ENCODE peak calls at places on chromosomes 5 and 9, in seven cellular contexts. K, C, V, P, E, X and N are unnamed samples.

GRCh38 chr9:136085815-136086212 is 9.3 kb downstream of the NACC2 start:
- DNase-seq in K (no peak), C (no peak), V (no peak), P (no peak), E (no peak), X (no peak), N (peak; percentile 23)

GRCh38 chr5:140312067-140312790 is 9.3 kb upstream of the PFDN1 start:
- DNase-seq in K (peak; percentile 99), C (peak; percentile 86), V (no peak), P (peak; percentile 82), E (no peak), X (no peak), N (peak; percentile 46)

GRCh38 chr9:16828335-16829281 is 41.9 kb downstream of the BNC2 start:
- DNase-seq in K (peak; percentile 78), C (peak; percentile 77), V (peak; percentile 79), P (peak; percentile 39), E (peak; percentile 58), X (peak; percentile 63), N (peak; percentile 50)

GRCh38 chr9:33623658-33624586 is 99.9 kb downstream of the ANKRD18B start:
- DNase-seq in K (peak; percentile 67), C (peak; percentile 74), V (peak; percentile 76), P (peak; percentile 87), E (peak; percentile 84), X (peak; percentile 87), N (peak; percentile 86)

GRCh38 chr5:112146323-112146848 is 272.7 kb downstream of the EPB41L4A start:
- DNase-seq in K (peak; percentile 93), C (peak; percentile 51), V (no peak), P (no peak), E (no peak), X (no peak), N (no peak)

GRCh38 chr5:180222056-180222455 is 13.0 kb upstream of the RASGEF1C start:
- DNase-seq in K (no peak), C (no peak), V (no peak), P (no peak), E (no peak), X (no peak), N (no peak)

GRCh38 chr5:142151436-142152382 is 43.1 kb downstream of the NDFIP1 start:
- DNase-seq in K (peak; percentile 89), C (peak; percentile 76), V (peak; percentile 64), P (peak; percentile 83), E (no peak), X (peak; percentile 50), N (no peak)

GRCh38 chr9:117411547-117411946 is 3.3 kb downstream of the ASTN2 start:
- DNase-seq in K (peak; percentile 6), C (peak; percentile 37), V (peak; percentile 56), P (peak; percentile 86), E (peak; percentile 86), X (peak; percentile 37), N (peak; percentile 80)

GRCh38 chr9:278651-279050 is 64.0 kb downstream of the DOCK8 start:
- DNase-seq in K (no peak), C (no peak), V (no peak), P (no peak), E (no peak), X (no peak), N (no peak)

GRCh38 chr5:76303917-76304316 is 99.2 kb upstream of the IQGAP2 start:
- DNase-seq in K (no peak), C (no peak), V (no peak), P (peak; percentile 82), E (no peak), X (peak; percentile 97), N (no peak)

GRCh38 chr5:145499483-145499882 is 335.7 kb downstream of the PRELID2 start:
- DNase-seq in K (peak; percentile 39), C (peak; percentile 57), V (no peak), P (peak; percentile 26), E (no peak), X (no peak), N (no peak)

GRCh38 chr5:170813231-170813630 is 29.7 kb downstream of the GABRP start:
- DNase-seq in K (no peak), C (no peak), V (no peak), P (no peak), E (no peak), X (no peak), N (no peak)

GRCh38 chr5:168874713-168875380 is 295.7 kb upstream of the PANK3 start:
- DNase-seq in K (peak; percentile 5), C (peak; percentile 23), V (no peak), P (peak; percentile 89), E (no peak), X (peak; percentile 55), N (peak; percentile 48)

GRCh38 chr9:115167175-115167574 is 49.2 kb upstream of the TNC start:
- DNase-seq in K (peak; percentile 79), C (peak; percentile 72), V (no peak), P (peak; percentile 80), E (no peak), X (peak; percentile 11), N (no peak)

GRCh38 chr9:128438343-128439109 is 17.3 kb upstream of the ODF2 start:
- DNase-seq in K (peak; percentile 67), C (peak; percentile 75), V (peak; percentile 77), P (peak; percentile 91), E (peak; percentile 99), X (peak; percentile 78), N (peak; percentile 94)

GRCh38 chr5:140043508-140043872 is 391 bp upstream of the NRG2 start:
- DNase-seq in K (no peak), C (no peak), V (no peak), P (peak; percentile 72), E (no peak), X (no peak), N (peak; percentile 79)

GRCh38 chr9:19161257-19162025 is 34.1 kb upstream of the PLIN2 start:
- DNase-seq in K (peak; percentile 99), C (peak; percentile 98), V (no peak), P (peak; percentile 62), E (no peak), X (peak; percentile 98), N (no peak)

GRCh38 chr5:9815051-9815450 is 184.9 kb upstream of the TAS2R1 start:
- DNase-seq in K (no peak), C (peak; percentile 44), V (no peak), P (peak; percentile 92), E (no peak), X (no peak), N (no peak)

GRCh38 chr5:147754372-147755122 is 28.0 kb downstream of the JAKMIP2 start:
- DNase-seq in K (no peak), C (no peak), V (no peak), P (no peak), E (no peak), X (no peak), N (no peak)

GRCh38 chr5:123720955-123721354 is 209.0 kb downstream of the CSNK1G3 start:
- DNase-seq in K (peak; percentile 7), C (peak; percentile 53), V (no peak), P (no peak), E (no peak), X (no peak), N (no peak)

DNA sequence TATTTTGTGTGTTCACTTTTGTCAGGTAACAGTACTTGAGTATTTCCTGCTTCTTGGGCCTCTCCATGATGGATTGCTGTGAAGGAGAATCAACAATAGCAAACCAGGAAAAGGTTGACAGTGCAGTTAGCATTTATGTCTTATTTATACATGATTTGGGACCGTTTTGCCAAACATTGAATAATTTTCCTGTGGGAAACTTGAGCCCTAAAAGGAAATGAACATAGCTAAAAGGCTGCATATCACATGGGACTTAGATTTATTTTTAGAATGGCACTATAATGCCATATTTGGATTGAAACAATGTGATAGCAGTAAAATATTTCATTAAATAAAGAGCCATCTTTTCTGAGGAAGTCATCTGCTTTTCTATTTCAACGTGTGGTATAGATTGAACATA is 15.3 kb downstream of the GPR21 start:
- DNase-seq in K (peak; percentile 60), C (no peak), V (no peak), P (no peak), E (no peak), X (no peak), N (no peak)
- H3K23ac ChIP-seq in K (peak overlapping the region; percentile 53), C (no peak overlapping the region), V (no peak overlapping the region), P (no peak overlapping the region), E (no peak overlapping the region), X (no peak overlapping the region), N (no peak overlapping the region)

DNA sequence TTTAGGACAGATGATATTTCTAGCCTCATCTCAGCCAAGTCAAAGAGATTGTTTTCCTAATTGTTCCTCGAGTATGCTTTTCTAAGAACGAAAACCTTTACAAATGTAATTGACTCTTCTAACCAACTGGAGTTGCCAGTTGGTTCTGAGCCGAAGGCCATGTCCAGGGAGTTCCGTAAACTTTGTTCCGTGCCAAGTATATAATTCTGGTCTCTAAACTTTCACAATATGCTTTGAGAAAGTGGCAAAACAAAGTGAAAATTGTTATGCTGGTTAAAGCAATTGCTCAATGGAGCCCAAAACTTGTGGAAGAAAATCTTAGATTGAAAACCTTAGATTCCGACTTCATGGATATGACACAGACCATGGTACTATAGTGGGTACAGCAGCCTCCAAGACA is 160.7 kb downstream of the CEMIP2 start:
- DNase-seq in K (no peak), C (no peak), V (no peak), P (no peak), E (no peak), X (no peak), N (no peak)
- H3K18ac ChIP-seq in K (no peak overlapping the region), C (no peak overlapping the region), V (no peak overlapping the region), P (no peak overlapping the region), E (no peak overlapping the region), X (no peak overlapping the region), N (no peak overlapping the region)

GRCh38 chr9:2815661-2816060 is 28.2 kb downstream of the PUM3 start:
- DNase-seq in K (peak; percentile 28), C (no peak), V (no peak), P (no peak), E (no peak), X (no peak), N (no peak)

GRCh38 chr9:2809692-2810423 is 34.0 kb downstream of the PUM3 start:
- DNase-seq in K (peak; percentile 99), C (peak; percentile 94), V (peak; percentile 36), P (peak; percentile 96), E (no peak), X (no peak), N (peak; percentile 55)

GRCh38 chr9:2808105-2808504 is 35.8 kb downstream of the PUM3 start:
- DNase-seq in K (no peak), C (no peak), V (no peak), P (no peak), E (no peak), X (no peak), N (no peak)

GRCh38 chr9:2810424-2811075 is 33.3 kb downstream of the PUM3 start:
- DNase-seq in K (no peak), C (peak; percentile 30), V (no peak), P (peak; percentile 69), E (no peak), X (no peak), N (no peak)
- H4K8ac ChIP-seq in K (peak overlapping the region; percentile 96), C (no peak overlapping the region), V (no peak overlapping the region), P (no peak overlapping the region), E (no peak overlapping the region), X (peak overlapping the region; percentile 51), N (no peak overlapping the region)

GRCh38 chr5:16385516-16386090 is 80.0 kb downstream of the ZNF622 start:
- DNase-seq in K (no peak), C (no peak), V (no peak), P (no peak), E (no peak), X (no peak), N (no peak)
- H3K23ac ChIP-seq in K (no peak overlapping the region), C (no peak overlapping the region), V (no peak overlapping the region), P (no peak overlapping the region), E (no peak overlapping the region), X (no peak overlapping the region), N (no peak overlapping the region)

GRCh38 chr9:130692365-130692764 is 1.2 kb upstream of the EXOSC2 start:
- DNase-seq in K (no peak), C (peak; percentile 43), V (peak; percentile 74), P (peak; percentile 93), E (peak; percentile 94), X (no peak), N (peak; percentile 94)
- H3K18ac ChIP-seq in K (no peak overlapping the region), C (no peak overlapping the region), V (no peak overlapping the region), P (no peak overlapping the region), E (no peak overlapping the region), X (peak overlapping the region; percentile 30), N (no peak overlapping the region)

GRCh38 chr5:24103624-24104023 is 541.2 kb downstream of the CDH10 start:
- DNase-seq in K (no peak), C (no peak), V (no peak), P (no peak), E (no peak), X (no peak), N (no peak)
- H4K8ac ChIP-seq in K (no peak overlapping the region), C (no peak overlapping the region), V (no peak overlapping the region), P (no peak overlapping the region), E (no peak overlapping the region), X (no peak overlapping the region), N (no peak overlapping the region)